ENCODE peak calls at places on chromosome 9, in four cellular contexts. O, K, L and F are unnamed samples.

GRCh38 chr9:84141762-84142370 is 161.3 kb downstream of the RMI1 start:
- DNase-seq in O (peak), K (no peak), L (no peak), F (no peak)

GRCh38 chr9:21434202-21435014 is 5.8 kb upstream of the IFNA1 start:
- DNase-seq in L (peak), K (no peak), O (peak), F (no peak)

GRCh38 chr9:14428781-14429230 is 114.9 kb upstream of the NFIB start:
- DNase-seq in L (peak), K (no peak), O (peak), F (no peak)

GRCh38 chr9:111375817-111376564 is 46.0 kb upstream of the OR2K2 start:
- DNase-seq in K (no peak), L (no peak), O (no peak), F (no peak)

GRCh38 chr9:91716815-91717214 is 233.2 kb downstream of the ROR2 start:
- DNase-seq in L (no peak), K (no peak), O (no peak), F (no peak)

GRCh38 chr9:100690438-100690837 is 112.6 kb downstream of the CAVIN4 start:
- DNase-seq in K (no peak), L (no peak), O (no peak), F (no peak)

GRCh38 chr9:132439153-132439552 is 29.1 kb downstream of the CFAP77 start:
- DNase-seq in L (no peak), K (no peak), O (no peak), F (no peak)

GRCh38 chr9:36914212-36914577 is 119.9 kb downstream of the PAX5 start:
- DNase-seq in O (no peak), K (no peak), L (no peak), F (no peak)

GRCh38 chr9:100411472-100412270 is 15.3 kb upstream of the MSANTD3 start:
- DNase-seq in K (peak), O (peak), L (peak), F (peak)

GRCh38 chr9:120545691-120546565 is 34.0 kb downstream of the CDK5RAP2 start:
- DNase-seq in K (no peak), L (no peak), O (no peak), F (no peak)

GRCh38 chr9:121026260-121026691 is 23.8 kb downstream of the C5 start:
- DNase-seq in L (no peak), O (no peak), K (no peak), F (no peak)

GRCh38 chr9:73172811-73173210 is 21.1 kb downstream of the ANXA1 start:
- DNase-seq in K (no peak), O (no peak), L (no peak), F (no peak)

GRCh38 chr9:88387035-88387732 is 1.1 kb upstream of the SPIN1 start:
- DNase-seq in K (no peak), O (peak), L (peak), F (no peak)

GRCh38 chr9:135283621-135284020 is 196.0 kb upstream of the PPP1R26 start:
- DNase-seq in K (no peak), O (no peak), L (no peak), F (no peak)

GRCh38 chr9:27154923-27155322 is 45.9 kb downstream of the TEK start:
- DNase-seq in K (no peak), L (no peak), O (peak), F (peak)

GRCh38 chr9:131464354-131465000 is 38.2 kb upstream of the POMT1 start:
- DNase-seq in O (no peak), K (no peak), L (no peak), F (no peak)

GRCh38 chr9:77927265-77927664 is 104.3 kb downstream of the GNAQ start:
- DNase-seq in L (no peak), O (no peak), K (no peak), F (peak)

DNA sequence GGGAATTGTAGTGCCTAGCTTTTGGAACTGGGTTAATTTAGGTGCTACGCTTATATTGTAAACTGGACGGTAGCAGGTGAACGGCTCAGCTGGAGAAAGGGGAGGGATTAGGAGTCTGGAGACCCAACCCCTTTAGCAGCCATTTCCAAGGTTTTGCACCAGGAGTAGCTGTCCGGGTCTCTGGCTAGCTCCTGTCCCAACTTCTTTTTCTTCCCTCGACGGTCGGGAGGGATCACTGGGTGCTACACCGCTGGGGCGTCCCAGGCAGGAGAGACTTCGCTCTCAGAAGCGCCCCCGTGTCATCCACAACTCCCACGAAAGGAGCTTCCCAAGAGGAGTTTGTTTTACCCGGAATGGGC is 1640.9 kb upstream of the C9orf72 start:
- DNase-seq in L (no peak), K (no peak), O (peak), F (no peak)
- H3K4me3 ChIP-seq in L (no peak), K (no peak), O (peak), F (peak)

GRCh38 chr9:68545033-68545705 is 4.5 kb upstream of the TMEM252 start:
- DNase-seq in O (no peak), L (no peak), K (no peak), F (no peak)
- H3K4me3 ChIP-seq in O (no peak), L (no peak), K (no peak), F (no peak)

GRCh38 chr9:129933709-129934586 is 98.7 kb downstream of the USP20 start:
- DNase-seq in O (no peak), K (no peak), L (no peak), F (no peak)
- H3K4me3 ChIP-seq in O (no peak), K (no peak), L (peak), F (no peak)

DNA sequence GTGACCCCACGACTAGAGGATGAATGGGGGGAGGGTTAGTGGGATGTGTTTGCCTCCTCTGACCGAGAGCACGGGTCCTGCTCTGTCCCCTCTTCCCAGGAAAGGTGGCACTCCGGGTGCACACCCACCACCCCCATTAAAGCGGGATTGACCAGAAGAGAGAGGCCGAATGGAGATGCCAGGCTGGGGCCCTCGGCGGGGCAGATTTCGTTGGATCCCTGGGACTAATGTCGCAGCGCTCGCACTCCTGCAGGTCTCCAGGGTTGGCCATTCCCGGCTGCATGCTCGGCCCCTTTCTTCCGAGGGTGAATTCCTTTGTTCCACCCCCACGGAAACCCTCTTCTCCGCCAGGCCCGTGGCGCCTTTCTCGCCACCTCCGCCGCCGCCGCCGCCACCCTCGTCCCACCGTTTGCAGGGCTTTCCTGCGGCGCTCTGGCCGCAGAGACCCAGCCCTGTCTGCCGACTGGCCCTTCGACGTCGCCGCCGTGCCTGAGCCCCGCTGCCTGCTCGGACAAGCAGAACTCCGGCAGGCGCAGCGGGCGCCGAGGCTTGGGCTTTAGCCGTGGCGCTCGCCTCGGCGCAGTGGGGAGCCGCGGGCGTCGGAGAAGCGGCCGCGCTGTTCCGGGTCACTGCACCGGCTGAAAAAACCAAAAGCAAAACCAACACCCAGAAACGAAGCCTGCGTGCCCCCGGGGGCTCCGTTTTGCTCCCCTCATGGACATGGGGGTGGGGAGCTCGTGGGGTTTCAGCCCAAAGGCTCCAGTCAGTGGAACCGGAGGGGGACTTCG is 11.8 kb downstream of the LMX1B start:
- DNase-seq in K (no peak), L (peak), O (peak), F (no peak)
- H3K4me3 ChIP-seq in K (peak), L (peak), O (no peak), F (no peak)

DNA sequence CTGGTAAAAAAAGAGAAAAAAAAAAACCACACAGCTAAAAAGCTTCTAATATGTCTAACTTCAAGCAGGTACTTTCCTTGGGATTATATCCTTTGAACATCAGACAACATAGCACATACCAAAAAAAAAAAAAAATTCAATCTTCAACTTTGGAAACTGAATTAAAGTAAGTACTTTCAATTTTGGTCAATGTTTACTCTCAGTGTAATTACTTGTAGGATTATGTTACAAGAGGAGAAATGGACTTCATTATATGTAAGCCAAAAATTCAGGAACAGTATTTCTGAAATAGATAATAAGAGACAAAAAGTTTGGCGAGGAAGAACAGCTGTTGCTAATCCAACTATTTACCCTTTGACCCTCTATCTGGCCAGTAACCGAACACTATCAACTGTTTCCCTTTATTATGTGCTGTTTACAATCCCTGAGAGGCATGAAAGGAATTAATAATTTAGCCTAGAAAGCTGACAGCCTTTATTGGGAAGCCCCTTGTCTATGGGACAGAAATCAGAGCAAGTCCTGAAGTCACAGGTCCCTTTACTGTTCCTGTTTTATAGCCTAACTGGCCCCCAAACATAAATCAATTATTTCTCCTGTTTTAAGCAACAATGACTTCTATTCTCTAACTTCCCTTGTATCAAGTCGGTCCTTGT is 46.6 kb downstream of the NR6A1 start:
- DNase-seq in L (no peak), K (no peak), O (no peak), F (no peak)
- H3K4me3 ChIP-seq in L (no peak), K (no peak), O (no peak), F (no peak)